ENCODE peak calls at places on chromosomes 4 and X, in nine cellular contexts. W is stimulated activated CD4-positive, alpha-beta T cell treated with anti-CD3 and anti-CD28 coated beads, Interleukin-4, amount 100 ng/mL, for 4 hours; V is nucleus accumbens; P is NCI-H187; Z is cardiac muscle cell; R is fibroblast of pulmonary artery; I is NCI-H1092 treated with DMSO at 0.1 percent for 48 hours; E is astrocyte; N is fibroblast of mammary gland. K is an unnamed sample.

GRCh38 chr4:82247171-82247570 is 126.6 kb downstream of the HNRNPD start:
- DNase-seq in W (no peak), V (no peak), P (no peak), Z (no peak), R (no peak), I (no peak), E (no peak), N (no peak), K (no peak)

GRCh38 chr4:16794816-16795445 is 103.5 kb downstream of the LDB2 start:
- DNase-seq in W (no peak), V (no peak), P (no peak), Z (peak), R (peak), I (no peak), E (peak), N (peak), K (no peak)

GRCh38 chr4:152870605-152871004 is 65.5 kb upstream of the FHDC1 start:
- DNase-seq in W (no peak), V (no peak), P (no peak), Z (no peak), R (no peak), I (no peak), E (no peak), N (no peak), K (no peak)

GRCh38 chr4:98528882-98529281 is 129.5 kb downstream of the TSPAN5 start:
- DNase-seq in W (no peak), V (no peak), P (no peak), Z (no peak), R (no peak), I (no peak), E (peak), N (no peak), K (no peak)

GRCh38 chrX:133749370-133749769 is 236.0 kb downstream of the GPC3 start:
- DNase-seq in W (no peak), V (no peak), P (no peak), Z (no peak), R (no peak), I (no peak), E (no peak), N (no peak), K (no peak)

GRCh38 chr4:26022346-26022891 is 108.4 kb downstream of the SMIM20 start:
- DNase-seq in W (no peak), V (no peak), P (no peak), Z (no peak), R (peak), I (peak), E (peak), N (peak), K (peak)

GRCh38 chrX:97527725-97528124 is 644.0 kb downstream of the RPA4 start:
- DNase-seq in W (no peak), V (no peak), P (no peak), Z (no peak), R (no peak), I (no peak), E (no peak), N (no peak), K (no peak)

GRCh38 chr4:146654976-146655761 is 16.5 kb downstream of the POU4F2 start:
- DNase-seq in W (no peak), V (no peak), P (peak), Z (peak), R (peak), I (no peak), E (peak), N (peak), K (no peak)

GRCh38 chrX:15376956-15377355 is 7.3 kb downstream of the VEGFD start:
- DNase-seq in W (no peak), V (no peak), P (no peak), Z (no peak), R (no peak), I (no peak), E (no peak), N (peak), K (no peak)

GRCh38 chr4:101697266-101697665 is 93.3 kb upstream of the BANK1 start:
- DNase-seq in W (no peak), V (no peak), P (no peak), Z (no peak), R (no peak), I (no peak), E (no peak), N (no peak), K (no peak)

GRCh38 chr4:24850669-24851068 is 55.3 kb downstream of the SOD3 start:
- DNase-seq in W (no peak), V (no peak), P (no peak), Z (no peak), R (peak), I (no peak), E (peak), N (peak), K (peak)

GRCh38 chr4:1053080-1053661 is 41.7 kb downstream of the FGFRL1 start:
- DNase-seq in W (no peak), V (no peak), P (no peak), Z (no peak), R (peak), I (no peak), E (no peak), N (peak), K (peak)

GRCh38 chr4:45453258-45453841 is 670.5 kb downstream of the GABRG1 start:
- DNase-seq in W (no peak), V (no peak), P (no peak), Z (peak), R (peak), I (peak), E (peak), N (peak), K (no peak)

GRCh38 chrX:120697053-120697452 is 67.2 kb upstream of the C1GALT1C1 start:
- DNase-seq in W (peak), V (no peak), P (no peak), Z (no peak), R (no peak), I (no peak), E (no peak), N (no peak), K (no peak)

GRCh38 chr4:94284889-94285288 is 57.7 kb downstream of the HPGDS start:
- DNase-seq in W (no peak), V (no peak), P (no peak), Z (no peak), R (no peak), I (no peak), E (no peak), N (no peak), K (no peak)

GRCh38 chrX:29545878-29546277 is 669.5 kb upstream of the MAGEB2 start:
- DNase-seq in W (no peak), V (no peak), P (no peak), Z (no peak), R (no peak), I (no peak), E (no peak), N (no peak), K (no peak)

GRCh38 chrX:6852869-6853268 is 294.6 kb upstream of the STS start:
- DNase-seq in W (no peak), V (no peak), P (no peak), Z (no peak), R (no peak), I (no peak), E (no peak), N (no peak), K (no peak)

GRCh38 chr4:17781072-17781830 is at the start of gene FAM184B:
- DNase-seq in W (no peak), V (peak), P (no peak), Z (peak), R (no peak), I (peak), E (peak), N (no peak), K (no peak)

GRCh38 chr4:184893836-184894571 is 68.2 kb upstream of the ACSL1 start:
- DNase-seq in W (no peak), V (no peak), P (no peak), Z (no peak), R (no peak), I (no peak), E (no peak), N (peak), K (no peak)

GRCh38 chrX:138710866-138711331 is 618 bp downstream of the FGF13 start:
- DNase-seq in W (no peak), V (no peak), P (no peak), Z (peak), R (no peak), I (no peak), E (no peak), N (no peak), K (no peak)

GRCh38 chrX:13721371-13721770 is 13.0 kb downstream of the TRAPPC2 start:
- DNase-seq in W (no peak), V (no peak), P (no peak), Z (no peak), R (no peak), I (peak), E (no peak), N (peak), K (no peak)

GRCh38 chrX:77788050-77788449 is 2.0 kb upstream of the ATRX start:
- DNase-seq in W (no peak), V (no peak), P (no peak), Z (no peak), R (no peak), I (no peak), E (no peak), N (peak), K (no peak)

GRCh38 chr4:140811429-140811828 is 55.2 kb upstream of the TBC1D9 start:
- DNase-seq in W (no peak), V (no peak), P (no peak), Z (no peak), R (no peak), I (no peak), E (no peak), N (no peak), K (no peak)

GRCh38 chr4:156830356-156830755 is 141.2 kb downstream of the PDGFC start:
- DNase-seq in W (no peak), V (no peak), P (no peak), Z (no peak), R (peak), I (no peak), E (peak), N (peak), K (peak)

GRCh38 chr4:6277139-6277802 is 7.6 kb downstream of the WFS1 start:
- DNase-seq in W (no peak), V (no peak), P (no peak), Z (no peak), R (no peak), I (peak), E (no peak), N (no peak), K (no peak)

GRCh38 chr4:151173751-151174325 is 74.4 kb downstream of the RPS3A start:
- DNase-seq in W (no peak), V (no peak), P (no peak), Z (no peak), R (peak), I (no peak), E (no peak), N (peak), K (no peak)

GRCh38 chrX:148722966-148723365 is 222.5 kb downstream of the AFF2 start:
- DNase-seq in W (no peak), V (no peak), P (no peak), Z (no peak), R (no peak), I (no peak), E (no peak), N (no peak), K (no peak)

GRCh38 chr4:162163892-162164759 is at the start of gene FSTL5:
- DNase-seq in W (peak), V (peak), P (no peak), Z (peak), R (peak), I (peak), E (peak), N (peak), K (no peak)

GRCh38 chr4:31737419-31737818 is 1017.2 kb downstream of the PCDH7 start:
- DNase-seq in W (no peak), V (no peak), P (no peak), Z (peak), R (no peak), I (no peak), E (no peak), N (no peak), K (no peak)

GRCh38 chr4:170589597-170590191 is 499.9 kb upstream of the AADAT start:
- DNase-seq in W (no peak), V (no peak), P (no peak), Z (peak), R (peak), I (no peak), E (peak), N (peak), K (no peak)

K was measured in BJ.